ENCODE peak calls at places on chromosomes 4 and X, in nine cellular contexts. D is MCF 10A, V is H9, R is GM12865, I is AG10803, S is AG04450, N is AG04449, F is cardiac muscle cell, X is stomach. L is an unnamed sample.

GRCh38 chr4:3489451-3489962 is 26.4 kb downstream of the DOK7 start:
- DNase-seq in D (no peak), V (no peak), R (peak), I (no peak), S (no peak), N (no peak), F (no peak), X (no peak), L (no peak)

GRCh38 chrX:140710710-140711109 is 1.2 kb downstream of the LINC00632 start:
- DNase-seq in D (no peak), V (no peak), R (no peak), I (no peak), S (no peak), N (no peak), F (no peak), X (no peak), L (no peak)

GRCh38 chr4:81343536-81343935 is 128.2 kb downstream of the RASGEF1B start:
- DNase-seq in D (no peak), V (no peak), R (no peak), I (no peak), S (no peak), N (no peak), F (no peak), X (no peak), L (no peak)

GRCh38 chr4:2061208-2062131 is 2.3 kb downstream of the NAT8L start:
- DNase-seq in D (no peak), V (no peak), R (no peak), I (no peak), S (no peak), N (no peak), F (no peak), X (no peak), L (no peak)

GRCh38 chrX:49043987-49044281 is 777 bp upstream of the TFE3 start:
- DNase-seq in D (no peak), V (no peak), R (no peak), I (no peak), S (no peak), N (no peak), F (no peak), X (no peak), L (no peak)

GRCh38 chrX:39985116-39985515 is 112.6 kb downstream of the BCOR start:
- DNase-seq in D (no peak), V (no peak), R (no peak), I (no peak), S (no peak), N (no peak), F (no peak), X (no peak), L (no peak)

GRCh38 chrX:69063486-69063885 is 101.8 kb downstream of the PJA1 start:
- DNase-seq in D (no peak), V (peak), R (no peak), I (no peak), S (no peak), N (no peak), F (no peak), X (peak), L (no peak)

GRCh38 chr4:161061046-161061445 is 1102.8 kb downstream of the FSTL5 start:
- DNase-seq in D (no peak), V (no peak), R (no peak), I (no peak), S (no peak), N (no peak), F (no peak), X (no peak), L (no peak)

GRCh38 chrX:144768540-144768939 is 478.8 kb upstream of the SPANXN1 start:
- DNase-seq in D (no peak), V (no peak), R (no peak), I (no peak), S (no peak), N (no peak), F (no peak), X (no peak), L (no peak)

DNA sequence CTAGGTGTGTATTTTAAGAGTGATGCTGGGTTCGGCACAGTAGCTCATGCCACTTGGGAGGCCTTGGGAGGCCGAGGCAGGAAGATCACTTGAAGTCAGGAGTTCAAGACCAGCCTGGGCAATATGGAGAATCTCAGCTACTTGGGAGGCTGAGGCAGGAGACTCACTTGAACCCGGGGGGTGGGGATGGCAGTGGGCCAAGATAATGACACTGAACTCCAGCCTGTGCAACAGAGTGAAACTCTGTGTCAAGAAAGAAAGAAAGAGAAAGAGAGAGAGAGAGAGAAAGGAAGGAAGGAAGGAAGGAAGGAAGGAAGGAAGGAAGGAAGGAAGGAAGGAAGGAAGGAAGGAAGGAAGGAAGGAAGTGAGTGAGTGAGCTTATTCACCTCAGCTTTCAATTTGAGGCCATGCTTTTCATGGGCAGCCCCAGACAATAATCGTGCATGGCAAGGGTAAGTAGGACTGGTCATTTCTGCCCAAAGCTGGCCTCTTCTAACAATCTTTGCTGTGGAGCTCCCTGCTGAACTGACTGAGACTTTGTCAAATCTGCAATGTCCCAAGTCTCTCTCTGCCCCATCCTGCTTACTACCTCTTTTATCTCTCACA is 42.5 kb upstream of the ELF2 start:
- DNase-seq in D (no peak), V (no peak), R (no peak), I (no peak), S (no peak), N (no peak), F (no peak), X (no peak), L (no peak)
- TF ChIP-seq CTCF in D (no peak), V (no peak), R (no peak), I (no peak), S (no peak), N (no peak), F (no peak), X (no peak), L (no peak)

GRCh38 chr4:168551945-168552695 is 55.3 kb downstream of the PALLD start:
- DNase-seq in D (peak), V (no peak), R (no peak), I (no peak), S (no peak), N (no peak), F (no peak), X (no peak), L (no peak)
- TF ChIP-seq CTCF in D (no peak), V (peak), R (no peak), I (peak), S (no peak), N (no peak), F (no peak), X (no peak), L (no peak)

GRCh38 chr4:74793757-74794340 is 474 bp downstream of the BTC start:
- DNase-seq in D (peak), V (peak), R (peak), I (no peak), S (no peak), N (no peak), F (peak), X (peak), L (peak)
- TF ChIP-seq CTCF in D (peak), V (peak), R (no peak), I (peak), S (no peak), N (no peak), F (peak), X (peak), L (no peak)

GRCh38 chr4:129926936-129927335 is 831.0 kb downstream of the C4orf33 start:
- DNase-seq in D (peak), V (no peak), R (no peak), I (no peak), S (no peak), N (no peak), F (no peak), X (no peak), L (no peak)
- TF ChIP-seq CTCF in D (peak), V (peak), R (no peak), I (no peak), S (no peak), N (no peak), F (no peak), X (no peak), L (no peak)

DNA sequence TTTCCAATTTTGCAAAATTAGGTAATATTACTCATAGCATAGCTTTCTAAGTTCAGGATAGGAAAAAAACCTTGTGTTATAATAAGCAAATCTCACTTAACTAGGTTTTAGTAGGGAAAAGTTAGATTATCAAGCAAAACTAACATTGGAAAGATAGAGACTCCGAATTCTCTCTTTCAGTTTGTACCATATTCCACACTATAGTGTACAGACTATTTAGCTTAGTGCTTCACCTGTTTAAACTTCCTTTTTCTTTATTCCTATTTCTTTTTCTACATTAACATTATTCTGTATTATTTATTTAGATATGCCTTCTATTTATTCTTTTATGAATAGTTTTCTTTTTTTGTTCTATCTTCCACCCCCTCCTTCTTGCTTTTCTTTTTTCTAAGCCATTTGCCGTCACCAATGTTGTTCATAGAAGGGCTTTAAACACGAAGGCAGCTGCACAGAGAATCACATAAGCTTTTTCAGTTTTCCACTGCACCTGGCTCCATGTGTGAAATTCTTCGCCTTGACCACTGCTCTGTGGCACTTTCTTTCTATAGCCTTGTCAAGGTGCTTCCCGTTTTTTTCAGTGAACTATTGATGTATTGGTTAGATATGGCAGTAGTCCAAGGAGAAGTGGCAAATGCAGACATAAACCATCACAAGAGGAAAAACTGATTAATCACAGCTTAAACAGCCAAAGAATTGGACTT is 8.5 kb downstream of the PCDH10 start:
- DNase-seq in D (no peak), V (no peak), R (no peak), I (no peak), S (no peak), N (no peak), F (no peak), X (no peak), L (no peak)
- TF ChIP-seq CTCF in D (no peak), V (no peak), R (no peak), I (no peak), S (no peak), N (no peak), F (no peak), X (no peak), L (no peak)

GRCh38 chr4:39415678-39416283 is 9.1 kb downstream of the KLB start:
- DNase-seq in D (peak), V (no peak), R (no peak), I (peak), S (no peak), N (no peak), F (peak), X (no peak), L (no peak)

GRCh38 chr4:39406763-39407583 is at the start of gene KLB:
- DNase-seq in D (no peak), V (no peak), R (no peak), I (peak), S (no peak), N (no peak), F (peak), X (no peak), L (no peak)

GRCh38 chr4:39407584-39407885 is 805 bp downstream of the KLB start:
- DNase-seq in D (no peak), V (no peak), R (no peak), I (no peak), S (no peak), N (no peak), F (no peak), X (no peak), L (no peak)

GRCh38 chr4:39410415-39410814 is 3.7 kb downstream of the KLB start:
- DNase-seq in D (no peak), V (no peak), R (peak), I (peak), S (no peak), N (no peak), F (peak), X (no peak), L (no peak)
- TF ChIP-seq CTCF in D (peak), V (no peak), R (peak), I (peak), S (peak), N (no peak), F (peak), X (no peak), L (no peak)

GRCh38 chrX:153179131-153179530 is at the start of gene MAGEA1:
- DNase-seq in D (no peak), V (no peak), R (no peak), I (no peak), S (no peak), N (no peak), F (no peak), X (no peak), L (no peak)

GRCh38 chrX:153181822-153182221 is 2.7 kb downstream of the MAGEA1 start:
- DNase-seq in D (no peak), V (no peak), R (no peak), I (no peak), S (no peak), N (no peak), F (no peak), X (no peak), L (no peak)

GRCh38 chrX:153190384-153190783 is 11.3 kb downstream of the MAGEA1 start:
- DNase-seq in D (no peak), V (no peak), R (no peak), I (peak), S (no peak), N (no peak), F (peak), X (no peak), L (no peak)

GRCh38 chrX:153184787-153185186 is 5.7 kb downstream of the MAGEA1 start:
- DNase-seq in D (no peak), V (no peak), R (no peak), I (no peak), S (no peak), N (no peak), F (no peak), X (no peak), L (no peak)
- TF ChIP-seq CTCF in D (no peak), V (no peak), R (no peak), I (no peak), S (no peak), N (no peak), F (no peak), X (no peak), L (no peak)

GRCh38 chr4:140151700-140152014 is 2.3 kb downstream of the MAML3 start:
- DNase-seq in D (peak), V (peak), R (no peak), I (peak), S (no peak), N (no peak), F (peak), X (peak), L (peak)
- TF ChIP-seq CTCF in D (no peak), V (no peak), R (no peak), I (no peak), S (no peak), N (no peak), F (no peak), X (no peak), L (no peak)